ENCODE peak calls at places on chromosome 12, in five cellular contexts. One of them, this sample, is unnamed.

GRCh38 chr12:48917857-48918537 is 7.3 kb downstream of the FKBP11 start:
- DNase-seq in astrocyte of the spinal cord: no peak
- DNase-seq in stimulated activated CD4-positive, alpha-beta T cell treated with anti-CD3 and anti-CD28 coated beads, Interleukin-2, amount 100 ng/mL, for 24 hours: peak
- DNase-seq in esophagus squamous epithelium: no peak
- DNase-seq in stomach: no peak
- DNase-seq in this sample: no peak

GRCh38 chr12:117114784-117115183 is 15.6 kb upstream of the TESC start:
- DNase-seq in astrocyte of the spinal cord: no peak
- DNase-seq in stimulated activated CD4-positive, alpha-beta T cell treated with anti-CD3 and anti-CD28 coated beads, Interleukin-2, amount 100 ng/mL, for 24 hours: no peak
- DNase-seq in esophagus squamous epithelium: no peak
- DNase-seq in stomach: peak
- DNase-seq in this sample: no peak

GRCh38 chr12:123388218-123388947 is 4.5 kb downstream of the KMT5A start:
- DNase-seq in astrocyte of the spinal cord: peak
- DNase-seq in stimulated activated CD4-positive, alpha-beta T cell treated with anti-CD3 and anti-CD28 coated beads, Interleukin-2, amount 100 ng/mL, for 24 hours: peak
- DNase-seq in esophagus squamous epithelium: no peak
- DNase-seq in stomach: peak
- DNase-seq in this sample: peak

GRCh38 chr12:75705749-75706719 is 194.6 kb upstream of the KRR1 start:
- DNase-seq in astrocyte of the spinal cord: peak
- DNase-seq in stimulated activated CD4-positive, alpha-beta T cell treated with anti-CD3 and anti-CD28 coated beads, Interleukin-2, amount 100 ng/mL, for 24 hours: no peak
- DNase-seq in esophagus squamous epithelium: no peak
- DNase-seq in stomach: no peak
- DNase-seq in this sample: peak

GRCh38 chr12:57069522-57069921 is 9.1 kb downstream of the NEMP1 start:
- DNase-seq in astrocyte of the spinal cord: peak
- DNase-seq in stimulated activated CD4-positive, alpha-beta T cell treated with anti-CD3 and anti-CD28 coated beads, Interleukin-2, amount 100 ng/mL, for 24 hours: peak
- DNase-seq in esophagus squamous epithelium: no peak
- DNase-seq in stomach: peak
- DNase-seq in this sample: peak

GRCh38 chr12:29374012-29374411 is 7.0 kb downstream of the ERGIC2 start:
- DNase-seq in astrocyte of the spinal cord: no peak
- DNase-seq in stimulated activated CD4-positive, alpha-beta T cell treated with anti-CD3 and anti-CD28 coated beads, Interleukin-2, amount 100 ng/mL, for 24 hours: no peak
- DNase-seq in esophagus squamous epithelium: no peak
- DNase-seq in stomach: no peak
- DNase-seq in this sample: no peak

GRCh38 chr12:69905801-69906200 is 80.8 kb downstream of the MYRFL start:
- DNase-seq in astrocyte of the spinal cord: no peak
- DNase-seq in stimulated activated CD4-positive, alpha-beta T cell treated with anti-CD3 and anti-CD28 coated beads, Interleukin-2, amount 100 ng/mL, for 24 hours: no peak
- DNase-seq in esophagus squamous epithelium: no peak
- DNase-seq in stomach: no peak
- DNase-seq in this sample: no peak

GRCh38 chr12:11958216-11959091 is 112.3 kb upstream of the BCL2L14 start:
- DNase-seq in astrocyte of the spinal cord: peak
- DNase-seq in stimulated activated CD4-positive, alpha-beta T cell treated with anti-CD3 and anti-CD28 coated beads, Interleukin-2, amount 100 ng/mL, for 24 hours: peak
- DNase-seq in esophagus squamous epithelium: no peak
- DNase-seq in stomach: no peak
- DNase-seq in this sample: peak

GRCh38 chr12:117819160-117819559 is 149.6 kb downstream of the KSR2 start:
- DNase-seq in astrocyte of the spinal cord: no peak
- DNase-seq in stimulated activated CD4-positive, alpha-beta T cell treated with anti-CD3 and anti-CD28 coated beads, Interleukin-2, amount 100 ng/mL, for 24 hours: no peak
- DNase-seq in esophagus squamous epithelium: no peak
- DNase-seq in stomach: no peak
- DNase-seq in this sample: no peak

GRCh38 chr12:38921025-38921677 is 15.8 kb upstream of the CPNE8 start:
- DNase-seq in astrocyte of the spinal cord: peak
- DNase-seq in stimulated activated CD4-positive, alpha-beta T cell treated with anti-CD3 and anti-CD28 coated beads, Interleukin-2, amount 100 ng/mL, for 24 hours: peak
- DNase-seq in esophagus squamous epithelium: no peak
- DNase-seq in stomach: peak
- DNase-seq in this sample: peak

GRCh38 chr12:34598352-34598827 is 576.1 kb downstream of the ALG10 start:
- DNase-seq in astrocyte of the spinal cord: no peak
- DNase-seq in stimulated activated CD4-positive, alpha-beta T cell treated with anti-CD3 and anti-CD28 coated beads, Interleukin-2, amount 100 ng/mL, for 24 hours: no peak
- DNase-seq in esophagus squamous epithelium: no peak
- DNase-seq in stomach: no peak
- DNase-seq in this sample: no peak

GRCh38 chr12:128365032-128365431 is 98.1 kb downstream of the TMEM132C start:
- DNase-seq in astrocyte of the spinal cord: no peak
- DNase-seq in stimulated activated CD4-positive, alpha-beta T cell treated with anti-CD3 and anti-CD28 coated beads, Interleukin-2, amount 100 ng/mL, for 24 hours: no peak
- DNase-seq in esophagus squamous epithelium: no peak
- DNase-seq in stomach: no peak
- DNase-seq in this sample: no peak

GRCh38 chr12:113957627-113958026 is 8.5 kb downstream of the RBM19 start:
- DNase-seq in astrocyte of the spinal cord: no peak
- DNase-seq in stimulated activated CD4-positive, alpha-beta T cell treated with anti-CD3 and anti-CD28 coated beads, Interleukin-2, amount 100 ng/mL, for 24 hours: no peak
- DNase-seq in esophagus squamous epithelium: no peak
- DNase-seq in stomach: no peak
- DNase-seq in this sample: no peak

GRCh38 chr12:3179731-3180130 is 102.6 kb downstream of the TSPAN9 start:
- DNase-seq in astrocyte of the spinal cord: no peak
- DNase-seq in stimulated activated CD4-positive, alpha-beta T cell treated with anti-CD3 and anti-CD28 coated beads, Interleukin-2, amount 100 ng/mL, for 24 hours: no peak
- DNase-seq in esophagus squamous epithelium: no peak
- DNase-seq in stomach: no peak
- DNase-seq in this sample: no peak

GRCh38 chr12:114013601-114014345 is 47.6 kb upstream of the RBM19 start:
- DNase-seq in astrocyte of the spinal cord: peak
- DNase-seq in stimulated activated CD4-positive, alpha-beta T cell treated with anti-CD3 and anti-CD28 coated beads, Interleukin-2, amount 100 ng/mL, for 24 hours: no peak
- DNase-seq in esophagus squamous epithelium: no peak
- DNase-seq in stomach: no peak
- DNase-seq in this sample: no peak

GRCh38 chr12:95073698-95074520 is 491 bp upstream of the NR2C1 start:
- DNase-seq in astrocyte of the spinal cord: no peak
- DNase-seq in stimulated activated CD4-positive, alpha-beta T cell treated with anti-CD3 and anti-CD28 coated beads, Interleukin-2, amount 100 ng/mL, for 24 hours: no peak
- DNase-seq in esophagus squamous epithelium: no peak
- DNase-seq in stomach: no peak
- DNase-seq in this sample: no peak

This sample was measured in fibroblast of gingiva.